ENCODE peak calls at places on chromosome 18, in four cellular contexts. M, L, A and V are unnamed samples.

GRCh38 chr18:63236417-63236816 is 83.2 kb downstream of the BCL2 start:
- DNase-seq in M (no peak), L (no peak), A (no peak), V (no peak)

GRCh38 chr18:136433-136832 is 21.9 kb upstream of the USP14 start:
- DNase-seq in M (no peak), L (no peak), A (no peak), V (no peak)

GRCh38 chr18:52936931-52937330 is 596.9 kb downstream of the DCC start:
- DNase-seq in M (no peak), L (no peak), A (no peak), V (no peak)

GRCh38 chr18:51030537-51031258 is 685 bp downstream of the SMAD4 start:
- DNase-seq in M (peak), L (no peak), A (no peak), V (peak)

GRCh38 chr18:43935051-43935412 is 657.7 kb upstream of the SYT4 start:
- DNase-seq in M (no peak), L (no peak), A (no peak), V (no peak)

GRCh38 chr18:31399336-31400032 is 22.9 kb downstream of the DSG4 start:
- DNase-seq in M (no peak), L (no peak), A (no peak), V (no peak)

GRCh38 chr18:8856187-8856586 is 150.8 kb downstream of the MTCL1 start:
- DNase-seq in M (no peak), L (no peak), A (no peak), V (no peak)

GRCh38 chr18:2522112-2522511 is 49.2 kb downstream of the METTL4 start:
- DNase-seq in M (no peak), L (no peak), A (no peak), V (no peak)

GRCh38 chr18:54743596-54743995 is 84.7 kb upstream of the RAB27B start:
- DNase-seq in M (no peak), L (no peak), A (no peak), V (no peak)